ENCODE peak calls at places on chromosomes 4 and X, in eight cellular contexts. One of them, this sample, is unnamed.
A peak's percentile ranks its signal among the peaks of the same experiment; 100 is the strongest.

GRCh38 chr4:8464376-8464775 is 23.8 kb downstream of the TRMT44 start:
- DNase-seq in LoVo: no peak
- DNase-seq in T-cell: no peak
- DNase-seq in mucosa of descending colon: no peak
- DNase-seq in cardiac muscle cell: no peak
- DNase-seq in AG10803: no peak
- DNase-seq in activated CD4-positive, alpha-beta T cell treated with anti-CD3 and anti-CD28 coated beads, Interleukin-2, amount 10 ng/mL, durations not matched to agents 7 days and 5 days: no peak
- DNase-seq in activated CD4-positive, alpha-beta memory T cell treated with anti-CD3 and anti-CD28 coated beads for 36 hours: no peak
- DNase-seq in this sample: no peak

GRCh38 chr4:69078852-69079251 is 17.4 kb upstream of the UGT2B7 start:
- DNase-seq in LoVo: no peak
- DNase-seq in AG10803: no peak
- DNase-seq in cardiac muscle cell: no peak
- DNase-seq in mucosa of descending colon: no peak
- DNase-seq in activated CD4-positive, alpha-beta T cell treated with anti-CD3 and anti-CD28 coated beads, Interleukin-2, amount 10 ng/mL, durations not matched to agents 7 days and 5 days: no peak
- DNase-seq in activated CD4-positive, alpha-beta memory T cell treated with anti-CD3 and anti-CD28 coated beads for 36 hours: no peak
- DNase-seq in T-cell: no peak
- DNase-seq in this sample: no peak

GRCh38 chr4:2305766-2306501 is 44.0 kb upstream of the MXD4 start:
- DNase-seq in cardiac muscle cell: no peak
- DNase-seq in activated CD4-positive, alpha-beta memory T cell treated with anti-CD3 and anti-CD28 coated beads for 36 hours: no peak
- DNase-seq in AG10803: no peak
- DNase-seq in mucosa of descending colon: no peak
- DNase-seq in T-cell: no peak
- DNase-seq in activated CD4-positive, alpha-beta T cell treated with anti-CD3 and anti-CD28 coated beads, Interleukin-2, amount 10 ng/mL, durations not matched to agents 7 days and 5 days: no peak
- DNase-seq in LoVo: no peak
- DNase-seq in this sample: no peak

GRCh38 chr4:1261107-1261928 is 12.4 kb upstream of the CTBP1 start:
- DNase-seq in activated CD4-positive, alpha-beta memory T cell treated with anti-CD3 and anti-CD28 coated beads for 36 hours: no peak
- DNase-seq in activated CD4-positive, alpha-beta T cell treated with anti-CD3 and anti-CD28 coated beads, Interleukin-2, amount 10 ng/mL, durations not matched to agents 7 days and 5 days: no peak
- DNase-seq in LoVo: no peak
- DNase-seq in AG10803: no peak
- DNase-seq in cardiac muscle cell: no peak
- DNase-seq in mucosa of descending colon: no peak
- DNase-seq in T-cell: no peak
- DNase-seq in this sample: no peak

GRCh38 chrX:101750744-101751143 is 91.1 kb upstream of the ARMCX2 start:
- DNase-seq in cardiac muscle cell: no peak
- DNase-seq in mucosa of descending colon: no peak
- DNase-seq in LoVo: no peak
- DNase-seq in AG10803: no peak
- DNase-seq in T-cell: no peak
- DNase-seq in activated CD4-positive, alpha-beta memory T cell treated with anti-CD3 and anti-CD28 coated beads for 36 hours: no peak
- DNase-seq in activated CD4-positive, alpha-beta T cell treated with anti-CD3 and anti-CD28 coated beads, Interleukin-2, amount 10 ng/mL, durations not matched to agents 7 days and 5 days: no peak
- DNase-seq in this sample: no peak

GRCh38 chr4:67746797-67747495 is 7.2 kb downstream of the GNRHR start:
- DNase-seq in cardiac muscle cell: peak; percentile 38
- DNase-seq in AG10803: peak; percentile 49
- DNase-seq in T-cell: no peak
- DNase-seq in activated CD4-positive, alpha-beta memory T cell treated with anti-CD3 and anti-CD28 coated beads for 36 hours: no peak
- DNase-seq in activated CD4-positive, alpha-beta T cell treated with anti-CD3 and anti-CD28 coated beads, Interleukin-2, amount 10 ng/mL, durations not matched to agents 7 days and 5 days: no peak
- DNase-seq in mucosa of descending colon: no peak
- DNase-seq in LoVo: peak; percentile 49
- DNase-seq in this sample: peak; percentile 52

GRCh38 chrX:123959281-123960063 is 2.0 kb upstream of the STAG2 start:
- DNase-seq in LoVo: peak; percentile 24
- DNase-seq in cardiac muscle cell: peak; percentile 23
- DNase-seq in mucosa of descending colon: peak; percentile 61
- DNase-seq in T-cell: no peak
- DNase-seq in activated CD4-positive, alpha-beta memory T cell treated with anti-CD3 and anti-CD28 coated beads for 36 hours: peak; percentile 20
- DNase-seq in activated CD4-positive, alpha-beta T cell treated with anti-CD3 and anti-CD28 coated beads, Interleukin-2, amount 10 ng/mL, durations not matched to agents 7 days and 5 days: peak; percentile 18
- DNase-seq in AG10803: peak; percentile 33
- DNase-seq in this sample: peak; percentile 27

GRCh38 chrX:57286507-57287251 is at the start of gene FAAH2:
- DNase-seq in LoVo: peak; percentile 61
- DNase-seq in cardiac muscle cell: peak; percentile 10
- DNase-seq in AG10803: no peak
- DNase-seq in activated CD4-positive, alpha-beta memory T cell treated with anti-CD3 and anti-CD28 coated beads for 36 hours: peak; percentile 80
- DNase-seq in T-cell: peak; percentile 77
- DNase-seq in mucosa of descending colon: peak; percentile 82
- DNase-seq in activated CD4-positive, alpha-beta T cell treated with anti-CD3 and anti-CD28 coated beads, Interleukin-2, amount 10 ng/mL, durations not matched to agents 7 days and 5 days: peak; percentile 45
- DNase-seq in this sample: peak; percentile 87

GRCh38 chrX:80817002-80817401 is 7.3 kb upstream of the BRWD3 start:
- DNase-seq in LoVo: no peak
- DNase-seq in mucosa of descending colon: no peak
- DNase-seq in T-cell: no peak
- DNase-seq in AG10803: peak; percentile 0
- DNase-seq in activated CD4-positive, alpha-beta memory T cell treated with anti-CD3 and anti-CD28 coated beads for 36 hours: no peak
- DNase-seq in cardiac muscle cell: no peak
- DNase-seq in activated CD4-positive, alpha-beta T cell treated with anti-CD3 and anti-CD28 coated beads, Interleukin-2, amount 10 ng/mL, durations not matched to agents 7 days and 5 days: no peak
- DNase-seq in this sample: no peak

GRCh38 chrX:18252644-18253359 is 32.1 kb upstream of the BEND2 start:
- DNase-seq in cardiac muscle cell: no peak
- DNase-seq in LoVo: no peak
- DNase-seq in T-cell: no peak
- DNase-seq in activated CD4-positive, alpha-beta T cell treated with anti-CD3 and anti-CD28 coated beads, Interleukin-2, amount 10 ng/mL, durations not matched to agents 7 days and 5 days: no peak
- DNase-seq in activated CD4-positive, alpha-beta memory T cell treated with anti-CD3 and anti-CD28 coated beads for 36 hours: no peak
- DNase-seq in AG10803: peak; percentile 1
- DNase-seq in mucosa of descending colon: no peak
- DNase-seq in this sample: no peak

GRCh38 chr4:146245899-146246298 is 31.6 kb downstream of the REELD1 start:
- DNase-seq in cardiac muscle cell: no peak
- DNase-seq in AG10803: no peak
- DNase-seq in activated CD4-positive, alpha-beta T cell treated with anti-CD3 and anti-CD28 coated beads, Interleukin-2, amount 10 ng/mL, durations not matched to agents 7 days and 5 days: no peak
- DNase-seq in LoVo: no peak
- DNase-seq in T-cell: no peak
- DNase-seq in activated CD4-positive, alpha-beta memory T cell treated with anti-CD3 and anti-CD28 coated beads for 36 hours: peak; percentile 24
- DNase-seq in mucosa of descending colon: no peak
- DNase-seq in this sample: no peak

GRCh38 chr4:56757821-56758400 is 63.6 kb downstream of the SPINK2 start:
- DNase-seq in cardiac muscle cell: peak; percentile 65
- DNase-seq in activated CD4-positive, alpha-beta T cell treated with anti-CD3 and anti-CD28 coated beads, Interleukin-2, amount 10 ng/mL, durations not matched to agents 7 days and 5 days: peak; percentile 83
- DNase-seq in AG10803: peak; percentile 87
- DNase-seq in mucosa of descending colon: peak; percentile 69
- DNase-seq in LoVo: peak; percentile 27
- DNase-seq in T-cell: peak; percentile 51
- DNase-seq in activated CD4-positive, alpha-beta memory T cell treated with anti-CD3 and anti-CD28 coated beads for 36 hours: peak; percentile 90
- DNase-seq in this sample: peak; percentile 93

GRCh38 chr4:6092131-6092530 is 73.9 kb upstream of the C4orf50 start:
- DNase-seq in cardiac muscle cell: no peak
- DNase-seq in AG10803: no peak
- DNase-seq in activated CD4-positive, alpha-beta memory T cell treated with anti-CD3 and anti-CD28 coated beads for 36 hours: peak; percentile 13
- DNase-seq in mucosa of descending colon: no peak
- DNase-seq in activated CD4-positive, alpha-beta T cell treated with anti-CD3 and anti-CD28 coated beads, Interleukin-2, amount 10 ng/mL, durations not matched to agents 7 days and 5 days: no peak
- DNase-seq in T-cell: no peak
- DNase-seq in LoVo: no peak
- DNase-seq in this sample: no peak

GRCh38 chr4:21181716-21182115 is 481.5 kb downstream of the PACRGL start:
- DNase-seq in LoVo: no peak
- DNase-seq in T-cell: no peak
- DNase-seq in mucosa of descending colon: no peak
- DNase-seq in activated CD4-positive, alpha-beta memory T cell treated with anti-CD3 and anti-CD28 coated beads for 36 hours: no peak
- DNase-seq in cardiac muscle cell: no peak
- DNase-seq in AG10803: no peak
- DNase-seq in activated CD4-positive, alpha-beta T cell treated with anti-CD3 and anti-CD28 coated beads, Interleukin-2, amount 10 ng/mL, durations not matched to agents 7 days and 5 days: no peak
- DNase-seq in this sample: no peak

This sample was measured in hepatocyte.